ENCODE peak calls at places on chromosome 2, in six cellular contexts. Y is HT-29, U is COR-L47, L is caudate nucleus, M is cardiac septum, X is sciatic nerve. W is an unnamed sample.

GRCh38 chr2:126913329-126913728 is 14.6 kb downstream of the TEX51 start:
- DNase-seq in Y (no peak), U (no peak), L (no peak), M (peak; percentile 31), X (no peak), W (no peak)

GRCh38 chr2:29850794-29851193 is 70.6 kb downstream of the ALK start:
- DNase-seq in Y (no peak), U (no peak), L (no peak), M (no peak), X (no peak), W (no peak)

GRCh38 chr2:63751901-63752300 is 89.8 kb upstream of the UGP2 start:
- DNase-seq in Y (no peak), U (no peak), L (no peak), M (no peak), X (no peak), W (no peak)

GRCh38 chr2:120978359-120979050 is 242.8 kb downstream of the GLI2 start:
- DNase-seq in Y (no peak), U (no peak), L (no peak), M (no peak), X (no peak), W (no peak)

GRCh38 chr2:82837588-82838304 is 1621.3 kb downstream of the SUCLG1 start:
- DNase-seq in Y (no peak), U (no peak), L (no peak), M (no peak), X (no peak), W (peak; percentile 17)

GRCh38 chr2:69177785-69178636 is 165.0 kb downstream of the ANTXR1 start:
- DNase-seq in Y (peak; percentile 86), U (no peak), L (peak; percentile 37), M (peak; percentile 96), X (peak; percentile 92), W (peak; percentile 90)

GRCh38 chr2:44793322-44793870 is 148.1 kb upstream of the SIX3 start:
- DNase-seq in Y (peak; percentile 45), U (no peak), L (no peak), M (no peak), X (no peak), W (peak; percentile 12)

GRCh38 chr2:9518163-9518562 is 37.5 kb downstream of the ADAM17 start:
- DNase-seq in Y (no peak), U (no peak), L (no peak), M (no peak), X (no peak), W (no peak)

GRCh38 chr2:215764441-215765048 is 248.8 kb downstream of the MREG start:
- DNase-seq in Y (no peak), U (no peak), L (no peak), M (no peak), X (no peak), W (no peak)

GRCh38 chr2:162885281-162886070 is 46.9 kb upstream of the KCNH7 start:
- DNase-seq in Y (no peak), U (no peak), L (no peak), M (no peak), X (no peak), W (no peak)

GRCh38 chr2:238586931-238587775 is 160.4 kb downstream of the ASB1 start:
- DNase-seq in Y (no peak), U (no peak), L (no peak), M (peak; percentile 66), X (no peak), W (no peak)

GRCh38 chr2:86038291-86039081 is 67.2 kb downstream of the POLR1A start:
- DNase-seq in Y (no peak), U (no peak), L (no peak), M (peak; percentile 68), X (peak; percentile 61), W (peak; percentile 29)

GRCh38 chr2:54122939-54123338 is 7.5 kb downstream of the ACYP2 start:
- DNase-seq in Y (peak; percentile 11), U (no peak), L (no peak), M (no peak), X (no peak), W (peak; percentile 58)

GRCh38 chr2:172578054-172578453 is 22.2 kb downstream of the PDK1 start:
- DNase-seq in Y (no peak), U (no peak), L (no peak), M (no peak), X (no peak), W (no peak)

W was measured in lung microvascular endothelial cell.